ENCODE peak calls at places on chromosomes 3 and 15, in four cellular contexts. Y, D, S and K are unnamed samples.
A peak's percentile ranks its signal among the peaks of the same experiment; 100 is the strongest.

GRCh38 chr3:38382506-38383080 is 36.0 kb downstream of the XYLB start:
- DNase-seq in D (no peak), Y (no peak), S (no peak), K (no peak)

GRCh38 chr3:126557761-126558160 is 971 bp downstream of the C3orf22 start:
- DNase-seq in D (no peak), Y (no peak), S (no peak), K (no peak)

GRCh38 chr15:38050529-38050928 is 116.1 kb downstream of the TMCO5A start:
- DNase-seq in S (no peak), D (no peak), Y (no peak), K (peak; percentile 69)

GRCh38 chr3:62229201-62229600 is 144.1 kb downstream of the FEZF2 start:
- DNase-seq in D (no peak), S (no peak), Y (no peak), K (no peak)

GRCh38 chr15:59595434-59595915 is 16.1 kb upstream of the GCNT3 start:
- DNase-seq in S (no peak), Y (no peak), D (no peak), K (no peak)

GRCh38 chr3:180311242-180311641 is 274.5 kb upstream of the PEX5L start:
- DNase-seq in S (no peak), D (no peak), Y (no peak), K (no peak)

GRCh38 chr15:70083423-70083822 is 14.3 kb downstream of the TLE3 start:
- DNase-seq in S (no peak), D (no peak), Y (no peak), K (no peak)

GRCh38 chr3:148269816-148270215 is 427.9 kb upstream of the AGTR1 start:
- DNase-seq in S (no peak), D (no peak), Y (no peak), K (peak; percentile 1)

GRCh38 chr3:126399348-126399730 is 4.6 kb downstream of the CFAP100 start:
- DNase-seq in Y (no peak), S (peak; percentile 64), D (no peak), K (no peak)

GRCh38 chr15:78108300-78109084 is 16.1 kb downstream of the SH2D7 start:
- DNase-seq in S (peak; percentile 43), Y (peak; percentile 83), D (peak; percentile 75), K (peak; percentile 83)

GRCh38 chr3:141465221-141465620 is 21.6 kb upstream of the RASA2 start:
- DNase-seq in Y (no peak), S (no peak), D (no peak), K (peak; percentile 51)

GRCh38 chr3:197942956-197943556 is 6.9 kb upstream of the RPL35A start:
- DNase-seq in D (peak; percentile 67), S (no peak), Y (no peak), K (peak; percentile 61)

GRCh38 chr15:100187677-100188076 is 154.1 kb downstream of the ADAMTS17 start:
- DNase-seq in D (no peak), Y (no peak), S (no peak), K (no peak)

GRCh38 chr3:45746974-45747622 is 49.2 kb downstream of the SLC6A20 start:
- DNase-seq in S (no peak), Y (no peak), D (no peak), K (no peak)

GRCh38 chr3:155640098-155640497 is 104.8 kb downstream of the PLCH1 start:
- DNase-seq in D (no peak), S (no peak), Y (no peak), K (no peak)

GRCh38 chr3:119227064-119227850 is 13.4 kb downstream of the B4GALT4 start:
- DNase-seq in S (no peak), D (no peak), Y (no peak), K (no peak)

GRCh38 chr3:119230745-119231144 is 9.9 kb downstream of the B4GALT4 start:
- DNase-seq in S (no peak), D (no peak), Y (no peak), K (no peak)

GRCh38 chr3:119230071-119230470 is 10.6 kb downstream of the B4GALT4 start:
- DNase-seq in D (no peak), S (no peak), Y (no peak), K (no peak)

GRCh38 chr3:119228290-119229145 is 12.2 kb downstream of the B4GALT4 start:
- DNase-seq in S (no peak), D (no peak), Y (no peak), K (peak; percentile 24)

GRCh38 chr3:119229190-119229589 is 11.5 kb downstream of the B4GALT4 start:
- DNase-seq in S (no peak), D (no peak), Y (no peak), K (no peak)
- TF ChIP-seq CHD1 in S (no peak), D (no peak), Y (no peak), K (no peak)

DNA sequence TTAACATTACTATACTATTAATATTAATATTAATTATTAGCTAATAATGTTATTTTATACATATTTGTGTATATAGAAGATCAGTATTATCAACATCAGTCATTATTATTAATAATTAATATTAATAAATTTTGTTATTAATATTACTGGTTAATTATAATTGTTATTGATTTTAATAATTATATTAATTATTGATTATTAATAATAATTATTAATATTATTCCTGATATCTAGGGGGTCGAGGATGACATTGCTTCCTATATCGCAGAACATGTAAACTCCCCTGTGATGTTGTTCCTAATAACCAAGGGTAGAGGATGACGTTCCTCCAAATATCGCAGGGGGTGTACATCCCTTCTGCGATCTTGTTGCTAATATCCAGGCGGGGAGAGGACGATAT is 17.3 kb upstream of the BMF start:
- DNase-seq in S (no peak), D (no peak), Y (no peak), K (no peak)
- TF ChIP-seq CHD1 in S (no peak), D (no peak), Y (no peak), K (no peak)

GRCh38 chr3:42906905-42907183 is 902 bp downstream of the ZNF662 start:
- DNase-seq in S (no peak), Y (no peak), D (no peak), K (no peak)
- TF ChIP-seq CHD1 in S (no peak), Y (no peak), D (no peak), K (no peak)

GRCh38 chr15:67296188-67296587 is 41.6 kb downstream of the IQCH start:
- DNase-seq in S (no peak), D (no peak), Y (no peak), K (no peak)
- TF ChIP-seq CHD1 in S (no peak), D (no peak), Y (no peak), K (no peak)

DNA sequence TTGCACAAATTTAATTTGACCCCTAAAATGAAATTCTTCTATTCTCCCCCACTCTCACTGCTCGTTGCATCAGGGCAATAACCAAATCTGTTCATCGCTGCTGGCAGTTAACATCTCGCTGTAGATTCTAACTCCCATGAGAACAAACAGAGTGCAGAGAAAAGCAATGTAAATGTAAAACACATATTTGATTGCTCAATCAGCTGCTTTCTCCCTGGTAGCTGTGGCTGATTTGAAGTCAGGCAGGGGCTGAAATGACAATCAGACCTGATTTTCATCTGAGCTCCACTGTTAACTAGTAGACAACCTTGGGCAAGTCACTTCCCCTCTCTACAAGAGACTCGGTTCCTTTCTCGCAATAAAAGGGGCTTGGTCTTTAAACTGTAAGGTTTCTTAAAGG is 119.8 kb upstream of the CPNE4 start:
- DNase-seq in S (no peak), D (no peak), Y (no peak), K (no peak)
- TF ChIP-seq CHD1 in S (no peak), D (no peak), Y (no peak), K (no peak)

GRCh38 chr3:177180506-177180905 is 16.8 kb downstream of the TBL1XR1 start:
- DNase-seq in S (no peak), D (no peak), Y (no peak), K (no peak)

GRCh38 chr3:177181418-177181817 is 15.9 kb downstream of the TBL1XR1 start:
- DNase-seq in D (no peak), S (no peak), Y (no peak), K (no peak)

GRCh38 chr3:177182352-177182751 is 14.9 kb downstream of the TBL1XR1 start:
- DNase-seq in Y (no peak), D (no peak), S (no peak), K (peak; percentile 51)

GRCh38 chr3:177177670-177178295 is 19.5 kb downstream of the TBL1XR1 start:
- DNase-seq in Y (no peak), D (peak; percentile 61), S (no peak), K (no peak)

GRCh38 chr3:177179281-177180067 is 17.8 kb downstream of the TBL1XR1 start:
- DNase-seq in Y (no peak), D (peak; percentile 39), S (no peak), K (no peak)
- TF ChIP-seq CHD1 in Y (no peak), D (no peak), S (no peak), K (no peak)

DNA sequence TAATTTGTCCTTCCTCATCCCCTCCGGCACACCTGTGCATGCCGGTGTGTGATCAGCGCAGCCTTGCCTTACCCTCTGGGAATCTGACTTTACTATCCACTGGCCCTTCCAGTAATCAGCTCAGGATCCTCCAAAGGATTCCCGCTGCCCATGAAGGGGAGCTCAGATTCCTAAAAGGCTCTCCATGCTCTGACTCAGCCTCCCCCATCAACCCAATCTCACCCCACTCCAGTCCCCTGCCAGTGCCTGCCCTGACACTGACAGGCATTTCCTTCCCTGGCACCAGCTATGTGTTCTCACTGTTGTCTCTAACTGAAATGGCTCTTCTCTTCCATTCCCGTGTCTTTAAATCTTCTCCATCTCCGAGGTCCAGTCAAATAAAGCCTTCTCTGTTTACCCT is 7.3 kb upstream of the BCL2A1 start:
- DNase-seq in D (no peak), Y (no peak), S (no peak), K (no peak)
- TF ChIP-seq CHD1 in D (no peak), Y (no peak), S (no peak), K (no peak)

GRCh38 chr3:117666827-117667226 is 957.2 kb downstream of the TUSC7 start:
- DNase-seq in Y (no peak), D (no peak), S (no peak), K (peak; percentile 59)

GRCh38 chr3:117665311-117665710 is 955.7 kb downstream of the TUSC7 start:
- DNase-seq in D (no peak), Y (no peak), S (no peak), K (no peak)

GRCh38 chr3:117661636-117662095 is 952.1 kb downstream of the TUSC7 start:
- DNase-seq in Y (no peak), D (no peak), S (no peak), K (peak; percentile 76)

GRCh38 chr3:117669761-117670160 is 960.2 kb downstream of the TUSC7 start:
- DNase-seq in Y (no peak), S (no peak), D (no peak), K (no peak)

DNA sequence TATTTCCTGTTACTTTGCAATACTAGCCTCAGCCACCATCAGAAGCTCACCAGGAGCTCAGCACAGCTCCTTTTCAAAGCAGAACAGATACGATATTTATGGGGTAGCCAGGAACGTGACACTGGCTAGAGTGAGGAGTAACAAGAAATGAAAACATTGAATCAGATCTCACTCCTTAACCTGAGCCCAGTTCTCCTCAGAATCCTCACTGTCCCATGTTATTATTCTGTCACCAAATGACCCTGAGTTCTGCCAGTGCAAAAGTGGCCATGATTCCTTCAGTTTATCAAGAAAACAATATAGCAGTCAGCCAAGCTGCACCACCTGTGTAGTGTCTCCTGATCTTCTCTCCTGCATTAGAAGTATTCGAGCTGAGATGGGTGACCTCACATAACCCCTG is 956.7 kb downstream of the TUSC7 start:
- DNase-seq in D (no peak), Y (no peak), S (no peak), K (no peak)
- TF ChIP-seq CHD1 in D (no peak), Y (no peak), S (no peak), K (no peak)